ENCODE peak calls at places on chromosome 13, in six cellular contexts. Y, P, F, N, T and U are unnamed samples.

GRCh38 chr13:76868451-76868850 is 17.8 kb downstream of the KCTD12 start:
- DNase-seq in P (no peak), Y (no peak), F (no peak), N (no peak), T (no peak), U (no peak)

GRCh38 chr13:38657191-38657590 is 29.7 kb upstream of the FREM2 start:
- DNase-seq in P (no peak), T (no peak), N (no peak), F (no peak), Y (no peak), U (no peak)

GRCh38 chr13:111875922-111876321 is 191.0 kb upstream of the SOX1 start:
- DNase-seq in T (no peak), N (no peak), Y (no peak), F (no peak), P (no peak), U (no peak)

GRCh38 chr13:111488466-111489132 is 168.2 kb downstream of the TEX29 start:
- DNase-seq in F (no peak), N (no peak), Y (no peak), T (no peak), P (no peak), U (no peak)

GRCh38 chr13:50409186-50409585 is 393.9 kb downstream of the KCNRG start:
- DNase-seq in F (no peak), N (no peak), P (no peak), Y (no peak), T (no peak), U (no peak)

GRCh38 chr13:111122056-111122455 is 6.9 kb downstream of the ARHGEF7 start:
- DNase-seq in P (no peak), T (no peak), F (no peak), N (no peak), Y (no peak), U (no peak)

GRCh38 chr13:54574791-54575190 is 1546.2 kb downstream of the OLFM4 start:
- DNase-seq in N (no peak), Y (no peak), T (no peak), F (peak; percentile 1), P (no peak), U (no peak)

GRCh38 chr13:96025283-96025682 is 27.9 kb downstream of the UGGT2 start:
- DNase-seq in T (no peak), P (no peak), N (no peak), F (no peak), Y (no peak), U (no peak)

GRCh38 chr13:85665286-85665685 is 133.9 kb downstream of the SLITRK6 start:
- DNase-seq in N (no peak), T (no peak), F (peak; percentile 25), Y (peak; percentile 59), P (no peak), U (no peak)

GRCh38 chr13:97194473-97194872 is 27.7 kb upstream of the MBNL2 start:
- DNase-seq in T (no peak), Y (peak; percentile 78), N (no peak), P (no peak), F (no peak), U (peak; percentile 63)

GRCh38 chr13:111390522-111391270 is 70.3 kb downstream of the TEX29 start:
- DNase-seq in Y (no peak), F (no peak), T (peak; percentile 20), N (no peak), P (no peak), U (no peak)

GRCh38 chr13:27341616-27342015 is 71.0 kb downstream of the RASL11A start:
- DNase-seq in P (no peak), N (no peak), Y (no peak), F (peak; percentile 9), T (no peak), U (no peak)

GRCh38 chr13:37995052-37995451 is 125.5 kb upstream of the TRPC4 start:
- DNase-seq in F (no peak), N (no peak), P (no peak), Y (peak; percentile 14), T (no peak), U (no peak)

GRCh38 chr13:96696501-96696900 is 297.8 kb downstream of the OXGR1 start:
- DNase-seq in Y (no peak), T (no peak), P (no peak), F (no peak), N (no peak), U (no peak)

GRCh38 chr13:79401259-79402071 is 4.6 kb downstream of the RBM26 start:
- DNase-seq in T (no peak), Y (no peak), N (no peak), P (no peak), F (no peak), U (no peak)
- H3K4me1 ChIP-seq in T (peaks cover 73% of the 10 kb centered on the region), Y (peaks cover 25% of the 10 kb centered on the region), N (peaks cover 30% of the 10 kb centered on the region), P (peaks cover 58% of the 10 kb centered on the region), F (peaks cover 32% of the 10 kb centered on the region), U (peaks cover 22% of the 10 kb centered on the region)

GRCh38 chr13:75537401-75538365 is at the start of gene COMMD6:
- DNase-seq in F (peak; percentile 93), T (peak; percentile 73), N (peak; percentile 85), Y (peak; percentile 74), P (peak; percentile 52), U (peak; percentile 91)
- TF ChIP-seq CTCF in F (no peak), T (peak; percentile 81), N (peak; percentile 52), Y (peak; percentile 29), P (no peak), U (peak; percentile 80)

GRCh38 chr13:46168818-46169217 is 13.2 kb downstream of the LCP1 start:
- DNase-seq in T (no peak), Y (no peak), N (no peak), F (no peak), P (no peak), U (no peak)

GRCh38 chr13:46166947-46167610 is 14.9 kb downstream of the LCP1 start:
- DNase-seq in T (no peak), P (no peak), N (no peak), F (no peak), Y (no peak), U (no peak)

GRCh38 chr13:46170268-46170667 is 11.7 kb downstream of the LCP1 start:
- DNase-seq in P (no peak), F (no peak), Y (no peak), N (no peak), T (peak; percentile 44), U (no peak)

GRCh38 chr13:46166221-46166584 is 15.8 kb downstream of the LCP1 start:
- DNase-seq in F (no peak), T (no peak), N (no peak), Y (no peak), P (no peak), U (no peak)

DNA sequence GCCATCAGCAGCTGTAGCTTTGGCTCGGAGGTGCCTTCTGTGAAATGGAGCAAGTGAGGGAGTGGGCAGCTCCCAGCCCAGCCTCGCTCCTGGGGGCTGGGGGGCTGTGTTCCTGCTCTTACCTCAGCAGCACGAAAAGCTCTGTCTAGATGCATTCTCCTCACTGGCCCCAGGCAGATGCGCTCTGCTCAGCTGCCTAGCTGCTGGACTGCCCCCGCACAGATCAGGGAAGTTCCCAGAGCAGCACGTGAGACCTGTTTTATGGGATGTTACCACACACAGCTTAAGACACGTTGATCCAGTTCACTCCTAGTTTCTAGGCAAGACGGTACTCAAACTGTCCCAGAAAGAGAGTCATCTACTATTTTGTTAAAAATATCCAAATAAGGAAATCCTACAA is 13.6 kb downstream of the LCP1 start:
- DNase-seq in N (no peak), P (no peak), Y (peak; percentile 65), F (no peak), T (no peak), U (peak; percentile 30)
- H3K4me1 ChIP-seq in N (no peaks in the 10 kb centered on the region), P (peaks cover 93% of the 10 kb centered on the region), Y (peaks cover 5% of the 10 kb centered on the region), F (no peaks in the 10 kb centered on the region), T (peaks cover 53% of the 10 kb centered on the region), U (no peaks in the 10 kb centered on the region)

GRCh38 chr13:71979616-71980015 is 112.6 kb upstream of the DACH1 start:
- DNase-seq in N (no peak), T (no peak), F (peak; percentile 1), Y (no peak), P (no peak), U (no peak)
- TF ChIP-seq CTCF in N (no peak), T (no peak), F (no peak), Y (peak; percentile 37), P (no peak), U (peak; percentile 50)

DNA sequence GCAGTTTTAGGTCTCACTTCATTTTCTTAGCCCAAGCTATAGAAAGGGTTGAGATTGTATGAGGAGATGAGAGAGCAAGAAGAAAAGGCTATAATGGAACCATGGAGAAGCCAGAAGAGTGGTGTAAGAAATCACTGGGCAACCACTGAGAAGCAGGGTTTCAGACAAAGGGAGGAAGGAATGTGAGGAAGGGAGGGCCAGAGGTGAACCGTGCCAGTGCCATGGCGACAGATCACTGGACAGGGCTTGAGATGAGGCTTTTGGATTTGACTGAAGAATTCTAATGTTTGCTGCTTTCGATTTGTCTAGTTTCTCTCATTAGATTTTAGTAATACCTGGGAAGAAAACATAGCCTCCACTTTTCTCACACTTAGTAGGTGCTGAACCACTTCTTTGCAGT is 6.3 kb upstream of the GPR183 start:
- DNase-seq in Y (no peak), P (no peak), F (no peak), T (no peak), N (no peak), U (no peak)
- H3K4me1 ChIP-seq in Y (peaks cover 1% of the 10 kb centered on the region), P (peaks cover 67% of the 10 kb centered on the region), F (peaks cover 15% of the 10 kb centered on the region), T (peaks cover 39% of the 10 kb centered on the region), N (peaks cover 9% of the 10 kb centered on the region), U (no peaks in the 10 kb centered on the region)

GRCh38 chr13:41720839-41721561 is 239.9 kb downstream of the VWA8 start:
- DNase-seq in Y (no peak), T (no peak), F (no peak), P (no peak), N (no peak), U (no peak)

GRCh38 chr13:41722684-41723083 is 238.2 kb downstream of the VWA8 start:
- DNase-seq in Y (no peak), P (no peak), N (no peak), F (no peak), T (no peak), U (no peak)

DNA sequence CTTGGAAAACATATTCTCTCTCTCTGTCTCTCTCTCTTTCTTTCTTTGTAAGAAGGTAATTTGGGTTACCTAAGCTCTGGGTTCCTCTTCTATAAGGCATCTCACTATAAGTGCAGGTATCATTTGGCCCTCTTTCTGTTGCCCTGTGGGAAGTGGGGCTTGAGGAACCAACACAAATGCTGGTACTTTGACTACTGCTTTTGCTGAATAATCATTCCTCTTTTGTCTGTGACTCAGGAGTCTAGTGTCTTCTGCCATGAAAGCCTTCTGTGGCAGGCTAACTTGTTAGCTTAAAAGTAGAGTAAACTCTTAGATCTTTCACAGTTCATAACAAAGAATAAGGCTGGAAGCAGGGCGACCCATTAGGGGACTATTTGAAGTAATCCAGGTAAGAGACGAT is 237.8 kb downstream of the VWA8 start:
- DNase-seq in F (no peak), T (no peak), Y (no peak), N (no peak), P (no peak), U (no peak)
- TF ChIP-seq CTCF in F (no peak), T (no peak), Y (no peak), N (no peak), P (no peak), U (no peak)